ENCODE peak calls at places on chromosomes 4 and X, in four cellular contexts. D, S, N and Y are unnamed samples.

GRCh38 chr4:73662709-73663546 is 42.7 kb upstream of the RASSF6 start:
- DNase-seq in S (peak), N (no peak), D (peak), Y (peak)

GRCh38 chrX:258291-259040 is 22.7 kb upstream of the PLCXD1 start:
- DNase-seq in S (no peak), N (no peak), D (no peak), Y (no peak)

GRCh38 chrX:63350551-63350950 is 581 bp downstream of the SPIN4 start:
- DNase-seq in S (no peak), D (peak), N (peak), Y (peak)

GRCh38 chrX:9349572-9350259 is 115.1 kb upstream of the TBL1X start:
- DNase-seq in S (peak), D (no peak), N (no peak), Y (no peak)

GRCh38 chrX:72102760-72103159 is 29.0 kb downstream of the RTL5 start:
- DNase-seq in D (no peak), N (no peak), S (no peak), Y (peak)

GRCh38 chr4:113434247-113434587 is 327.3 kb downstream of the CAMK2D start:
- DNase-seq in S (peak), D (no peak), N (no peak), Y (peak)

GRCh38 chrX:40866878-40867277 is 131.5 kb upstream of the MED14 start:
- DNase-seq in D (no peak), S (no peak), N (no peak), Y (peak)

GRCh38 chr4:110751991-110752390 is 129.1 kb upstream of the PITX2 start:
- DNase-seq in N (no peak), S (no peak), D (no peak), Y (no peak)

GRCh38 chrX:31258163-31258562 is 186.3 kb upstream of the FTHL17 start:
- DNase-seq in D (no peak), S (no peak), N (no peak), Y (peak)

GRCh38 chrX:119236599-119237525 is 777 bp downstream of the PGRMC1 start:
- DNase-seq in S (peak), N (no peak), D (peak), Y (peak)

GRCh38 chrX:10288400-10288799 is 131.6 kb downstream of the CLCN4 start:
- DNase-seq in S (peak), D (no peak), N (no peak), Y (no peak)

GRCh38 chrX:40358994-40359393 is 221.8 kb upstream of the ATP6AP2 start:
- DNase-seq in N (no peak), D (no peak), S (no peak), Y (no peak)

GRCh38 chr4:130705023-130705422 is 1609.1 kb downstream of the C4orf33 start:
- DNase-seq in N (no peak), S (no peak), D (no peak), Y (no peak)

GRCh38 chr4:66178901-66179300 is 508.6 kb upstream of the EPHA5 start:
- DNase-seq in N (no peak), D (no peak), S (no peak), Y (no peak)

GRCh38 chrX:150536455-150537116 is 31.8 kb upstream of the MTM1 start:
- DNase-seq in D (peak), N (no peak), S (no peak), Y (no peak)

GRCh38 chr4:80694178-80694577 is 336.3 kb upstream of the BMP3 start:
- DNase-seq in N (no peak), D (no peak), S (no peak), Y (no peak)

GRCh38 chr4:184424993-184425758 is 49.2 kb downstream of the IRF2 start:
- DNase-seq in D (no peak), N (no peak), S (peak), Y (no peak)

GRCh38 chr4:75821966-75822365 is 80.3 kb downstream of the PPEF2 start:
- DNase-seq in N (no peak), D (no peak), S (peak), Y (no peak)

GRCh38 chr4:146165840-146166239 is 9.7 kb upstream of the LSM6 start:
- DNase-seq in S (peak), D (no peak), N (no peak), Y (no peak)

GRCh38 chrX:31260351-31260750 is 188.5 kb upstream of the FTHL17 start:
- DNase-seq in S (no peak), N (no peak), D (no peak), Y (no peak)

GRCh38 chrX:17833954-17834353 is 27.1 kb downstream of the RAI2 start:
- DNase-seq in D (no peak), N (no peak), S (no peak), Y (no peak)

GRCh38 chr4:33465565-33465964 is 2745.4 kb downstream of the PCDH7 start:
- DNase-seq in S (no peak), N (no peak), D (no peak), Y (no peak)

GRCh38 chr4:33470805-33471204 is 2750.6 kb downstream of the PCDH7 start:
- DNase-seq in S (no peak), N (no peak), D (no peak), Y (no peak)

GRCh38 chr4:33467291-33467690 is 2747.1 kb downstream of the PCDH7 start:
- DNase-seq in S (no peak), D (no peak), N (no peak), Y (no peak)
- TF ChIP-seq CTCF in S (no peak), D (no peak), N (no peak), Y (no peak)

GRCh38 chr4:25843340-25844097 is 19.3 kb downstream of the SEL1L3 start:
- DNase-seq in N (no peak), S (no peak), D (no peak), Y (no peak)
- TF ChIP-seq FOS in N (no peak), S (no peak), D (no peak), Y (no peak)

DNA sequence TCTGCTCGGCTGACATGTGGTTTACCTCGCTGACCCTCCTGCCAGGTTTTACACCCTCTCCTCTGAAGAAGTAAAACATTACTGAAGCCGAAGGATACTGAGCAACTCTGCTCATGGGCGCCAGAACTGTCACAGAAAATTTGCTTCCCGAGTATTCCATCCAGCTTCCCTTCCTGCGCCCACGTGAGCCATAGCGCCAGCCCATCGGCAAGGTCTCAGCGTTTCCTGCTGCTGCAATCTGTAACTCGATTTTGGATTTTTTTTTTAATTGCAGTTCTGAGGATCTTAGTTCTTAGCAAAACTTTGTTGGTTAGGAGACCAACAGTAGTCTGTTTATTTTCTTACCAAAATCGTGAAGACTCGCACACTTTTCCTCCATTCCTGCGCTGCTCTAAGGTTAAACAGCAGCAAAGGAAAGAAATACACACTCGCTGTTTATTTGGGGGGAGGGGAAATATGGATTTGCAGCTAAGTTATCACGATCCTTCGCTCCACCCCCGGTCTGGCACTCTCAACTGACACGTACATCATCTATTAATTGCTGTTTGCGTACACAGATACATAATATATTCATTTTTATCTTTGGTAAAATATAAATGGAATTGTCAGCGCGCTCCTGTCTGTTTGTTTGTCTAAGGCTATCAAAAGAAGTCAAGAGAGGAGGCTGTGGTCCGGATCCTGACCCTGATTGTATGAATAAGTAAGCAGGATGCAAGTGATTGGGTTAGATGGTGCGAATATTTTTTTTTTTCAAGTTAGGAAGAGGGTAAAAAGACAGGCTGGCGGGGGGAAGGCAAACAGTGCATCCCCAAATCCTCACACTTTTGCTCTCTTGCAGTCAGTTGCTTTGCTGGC is at the start of gene TLL1:
- DNase-seq in S (no peak), N (no peak), D (no peak), Y (peak)
- H3K4me3 ChIP-seq in S (no peak), N (no peak), D (no peak), Y (peak)

DNA sequence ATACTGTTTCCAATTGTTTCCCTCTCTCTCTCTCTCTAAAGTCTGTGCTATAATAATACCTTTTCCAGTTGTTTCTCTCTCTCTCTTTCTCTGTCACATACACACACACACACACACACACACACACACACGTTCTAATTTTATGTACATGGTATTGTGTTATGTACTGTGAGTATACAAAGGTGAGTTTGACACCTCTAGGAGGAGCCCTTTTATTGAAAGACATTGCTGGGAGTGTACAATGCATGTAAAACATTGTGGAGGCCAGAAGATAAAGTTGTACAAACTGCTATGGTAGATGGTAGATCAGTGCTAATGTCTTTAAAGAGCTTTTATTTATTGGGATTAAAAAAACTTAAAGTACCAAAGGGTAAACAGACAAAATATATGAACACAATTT is 53.6 kb downstream of the BLTP1 start:
- DNase-seq in D (peak), S (no peak), N (no peak), Y (no peak)
- TF ChIP-seq CTCF in D (peak), S (no peak), N (no peak), Y (no peak)

GRCh38 chrX:13055486-13055885 is 11.1 kb upstream of the FAM9C start:
- DNase-seq in N (no peak), D (no peak), S (no peak), Y (no peak)
- TF ChIP-seq FOS in N (no peak), D (no peak), S (no peak), Y (no peak)